ENCODE peak calls at places on chromosome 18, in ten cellular contexts. H is stomach, G is breast epithelium, S is suprapubic skin, C is HCT116, V is prostate gland, K is transverse colon, A is endothelial cell of umbilical vein, B is GM12891, N is H1. E is an unnamed sample.

GRCh38 chr18:40121001-40121400 is 1834.0 kb upstream of the PIK3C3 start:
- DNase-seq in H (no peak), G (no peak), S (no peak), C (no peak), V (no peak), K (no peak), A (no peak), B (no peak), N (no peak), E (no peak)

GRCh38 chr18:1559563-1559962 is 654.9 kb downstream of the ADCYAP1 start:
- DNase-seq in H (no peak), G (no peak), S (no peak), C (no peak), V (no peak), K (no peak), A (no peak), B (no peak), N (no peak), E (no peak)

GRCh38 chr18:62904396-62905285 is 189.3 kb downstream of the PHLPP1 start:
- DNase-seq in H (no peak), G (no peak), S (no peak), C (no peak), V (no peak), K (no peak), A (peak), B (no peak), N (no peak), E (no peak)

GRCh38 chr18:44651453-44651852 is 29.2 kb upstream of the SETBP1 start:
- DNase-seq in H (no peak), G (no peak), S (no peak), C (no peak), V (no peak), K (no peak), A (peak), B (no peak), N (no peak), E (no peak)

GRCh38 chr18:78924301-78925192 is 55.1 kb upstream of the SALL3 start:
- DNase-seq in H (no peak), G (no peak), S (peak), C (no peak), V (no peak), K (no peak), A (no peak), B (no peak), N (no peak), E (peak)

GRCh38 chr18:79396431-79397287 is 929 bp downstream of the NFATC1 start:
- DNase-seq in H (no peak), G (no peak), S (no peak), C (no peak), V (peak), K (peak), A (peak), B (no peak), N (peak), E (peak)

GRCh38 chr18:45856526-45856925 is 31.1 kb downstream of the SIGLEC15 start:
- DNase-seq in H (no peak), G (no peak), S (no peak), C (no peak), V (no peak), K (no peak), A (no peak), B (no peak), N (no peak), E (no peak)

GRCh38 chr18:33928226-33928625 is 296.5 kb downstream of the NOL4 start:
- DNase-seq in H (no peak), G (no peak), S (no peak), C (no peak), V (no peak), K (no peak), A (peak), B (no peak), N (no peak), E (no peak)

GRCh38 chr18:74724186-74724585 is 126.5 kb downstream of the ZNF407 start:
- DNase-seq in H (no peak), G (no peak), S (no peak), C (no peak), V (no peak), K (no peak), A (no peak), B (no peak), N (no peak), E (no peak)

GRCh38 chr18:27717816-27718215 is 459.1 kb downstream of the CDH2 start:
- DNase-seq in H (no peak), G (no peak), S (no peak), C (no peak), V (no peak), K (no peak), A (no peak), B (no peak), N (no peak), E (no peak)

GRCh38 chr18:75156139-75156750 is 52.7 kb downstream of the PTGR3 start:
- DNase-seq in H (no peak), G (no peak), S (no peak), C (no peak), V (no peak), K (no peak), A (no peak), B (no peak), N (no peak), E (no peak)

GRCh38 chr18:70522183-70522582 is 233.3 kb downstream of the SOCS6 start:
- DNase-seq in H (no peak), G (no peak), S (no peak), C (no peak), V (no peak), K (no peak), A (no peak), B (no peak), N (no peak), E (no peak)

GRCh38 chr18:58756596-58757240 is 85.5 kb downstream of the MALT1 start:
- DNase-seq in H (no peak), G (no peak), S (no peak), C (no peak), V (no peak), K (no peak), A (no peak), B (no peak), N (no peak), E (no peak)
- TF ChIP-seq POLR2A in H (no peak), G (no peak), S (no peak), C (no peak), V (no peak), K (no peak), A (no peak), B (no peak), N (no peak), E (no peak)

DNA sequence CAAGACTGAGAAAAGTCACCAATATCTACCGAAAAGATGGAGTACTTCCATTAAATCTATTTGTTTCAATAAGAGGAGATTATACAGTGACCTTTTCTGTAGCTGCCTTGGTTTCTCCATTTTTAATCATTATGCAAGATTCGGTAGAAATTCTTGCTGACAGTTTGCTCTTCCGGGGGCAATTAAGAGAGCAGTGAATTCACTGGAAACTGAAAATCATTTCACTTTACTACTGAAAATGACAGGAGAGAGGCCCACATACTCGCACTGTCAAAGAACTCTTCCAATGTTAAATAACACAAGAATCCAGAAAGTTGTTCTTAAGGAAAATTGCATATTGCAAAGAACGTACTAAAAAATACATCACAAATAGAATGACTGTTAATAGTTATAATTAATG is 699.3 kb downstream of the CBLN2 start:
- DNase-seq in H (no peak), G (no peak), S (no peak), C (no peak), V (no peak), K (no peak), A (no peak), B (no peak), N (no peak), E (no peak)
- TF ChIP-seq POLR2AphosphoS5 in H (no peak), G (no peak), S (no peak), C (no peak), V (no peak), K (no peak), A (no peak), B (no peak), N (no peak), E (no peak)

GRCh38 chr18:76981388-76981968 is 151.1 kb downstream of the MBP start:
- DNase-seq in H (peak), G (no peak), S (no peak), C (no peak), V (no peak), K (peak), A (no peak), B (no peak), N (peak), E (no peak)
- TF ChIP-seq POLR2A in H (no peak), G (no peak), S (no peak), C (no peak), V (no peak), K (no peak), A (no peak), B (no peak), N (no peak), E (no peak)

GRCh38 chr18:28984731-28985130 is 807.8 kb upstream of the CDH2 start:
- DNase-seq in H (no peak), G (no peak), S (no peak), C (no peak), V (no peak), K (no peak), A (peak), B (no peak), N (no peak), E (no peak)
- TF ChIP-seq POLR2AphosphoS5 in H (no peak), G (no peak), S (no peak), C (no peak), V (no peak), K (no peak), A (no peak), B (no peak), N (no peak), E (no peak)

DNA sequence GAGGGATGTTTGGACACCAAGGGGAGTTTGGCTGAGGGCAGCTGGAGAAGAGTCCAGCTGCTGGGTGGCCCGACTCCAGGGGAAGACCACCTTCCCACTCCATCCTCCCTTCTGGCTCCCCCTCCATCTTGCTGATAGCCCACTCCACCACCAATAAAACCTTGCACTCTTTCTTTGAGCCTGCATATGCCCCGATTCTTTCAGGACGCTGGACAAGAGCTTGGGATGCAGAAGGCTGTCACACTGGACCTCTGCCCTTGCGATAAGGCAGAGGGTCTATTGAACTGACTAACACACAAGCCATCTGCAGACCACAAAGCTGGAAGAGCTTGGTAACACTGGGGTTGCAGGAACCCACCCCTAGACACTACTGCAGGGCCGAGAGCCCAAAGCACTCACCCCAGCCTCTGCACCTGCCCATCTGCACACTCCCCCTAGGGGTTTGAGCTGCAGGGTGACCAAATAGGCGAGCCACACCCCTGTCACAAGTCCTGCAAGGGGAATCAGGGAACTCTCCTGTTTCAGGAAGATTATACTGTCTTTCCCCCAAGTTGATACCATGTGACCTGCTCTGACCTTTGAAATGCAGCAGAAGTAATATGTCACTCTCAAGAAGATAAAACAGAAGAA is 70.5 kb downstream of the SMAD4 start:
- DNase-seq in H (no peak), G (no peak), S (no peak), C (no peak), V (no peak), K (no peak), A (no peak), B (no peak), N (no peak), E (no peak)
- TF ChIP-seq POLR2A in H (no peak), G (no peak), S (no peak), C (no peak), V (no peak), K (no peak), A (no peak), B (no peak), N (no peak), E (no peak)

GRCh38 chr18:395481-396250 is 104.8 kb downstream of the COLEC12 start:
- DNase-seq in H (peak), G (no peak), S (no peak), C (no peak), V (peak), K (no peak), A (peak), B (no peak), N (no peak), E (no peak)
- TF ChIP-seq POLR2AphosphoS5 in H (no peak), G (no peak), S (peak), C (no peak), V (peak), K (peak), A (peak), B (no peak), N (no peak), E (no peak)

DNA sequence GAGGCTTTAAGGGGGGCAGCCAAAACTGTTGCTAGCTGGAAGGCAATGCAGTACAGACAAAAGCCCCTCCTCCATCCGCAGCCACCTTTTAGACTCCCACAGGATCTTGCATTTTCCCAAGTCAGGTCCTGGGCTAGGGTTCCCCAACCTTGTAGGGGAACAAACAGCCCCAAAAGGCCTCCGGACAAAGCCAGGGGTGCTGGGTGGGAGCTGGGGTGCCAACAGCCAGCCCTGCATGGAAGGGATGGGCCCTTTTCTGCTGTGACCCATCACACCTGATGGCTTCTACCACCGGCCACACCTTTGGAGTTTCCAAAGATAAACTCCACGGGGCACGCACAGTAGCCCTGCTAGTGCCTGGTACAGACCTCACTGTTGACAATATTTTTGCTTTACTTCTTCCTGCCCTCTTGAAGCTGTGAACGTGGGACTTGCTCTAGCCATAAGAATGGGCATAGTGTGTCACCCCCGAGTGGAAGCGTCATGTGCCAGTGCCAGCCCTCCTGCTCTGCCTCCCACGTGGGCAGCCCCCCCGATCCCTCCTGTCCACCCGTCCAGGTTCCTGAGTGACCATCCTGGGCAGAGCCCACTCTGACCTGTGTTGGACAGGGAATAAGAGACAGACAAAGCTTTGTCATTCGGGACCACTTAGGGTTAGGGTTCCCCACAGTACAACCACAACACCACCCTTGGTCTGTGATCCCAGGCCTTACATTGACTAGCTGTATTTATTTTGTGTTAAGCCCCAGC is 18.8 kb downstream of the TUBB6 start:
- DNase-seq in H (no peak), G (no peak), S (peak), C (no peak), V (no peak), K (no peak), A (no peak), B (no peak), N (no peak), E (peak)
- TF ChIP-seq POLR2A in H (no peak), G (no peak), S (no peak), C (no peak), V (no peak), K (no peak), A (no peak), B (peak), N (no peak), E (no peak)

GRCh38 chr18:61379827-61380226 is 46.6 kb downstream of the CDH20 start:
- DNase-seq in H (no peak), G (no peak), S (no peak), C (no peak), V (no peak), K (no peak), A (no peak), B (no peak), N (no peak), E (no peak)
- TF ChIP-seq POLR2AphosphoS5 in H (no peak), G (no peak), S (no peak), C (no peak), V (no peak), K (no peak), A (no peak), B (no peak), N (no peak), E (no peak)

DNA sequence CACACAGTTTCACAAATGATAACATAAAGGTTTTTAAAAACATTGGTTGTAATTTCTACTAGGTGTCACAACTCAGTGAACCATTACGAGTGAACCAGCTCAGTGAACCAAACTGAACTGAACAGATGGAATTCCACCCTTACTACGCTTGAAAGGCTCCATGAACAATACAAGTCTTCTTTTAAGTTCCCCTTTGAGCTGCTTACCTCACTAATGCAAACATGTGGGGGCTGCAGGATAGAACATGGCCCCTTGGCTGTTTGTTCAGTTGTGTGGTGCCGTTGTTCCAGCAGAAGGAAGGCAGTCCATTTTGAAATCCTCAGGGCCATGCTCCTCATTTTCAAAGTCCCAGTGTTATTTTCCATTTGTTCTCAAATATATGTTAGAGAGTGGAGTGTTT is 30.7 kb upstream of the KLHL14 start:
- DNase-seq in H (no peak), G (no peak), S (no peak), C (no peak), V (no peak), K (no peak), A (no peak), B (no peak), N (no peak), E (no peak)
- TF ChIP-seq POLR2A in H (no peak), G (no peak), S (no peak), C (no peak), V (no peak), K (no peak), A (no peak), B (no peak), N (no peak), E (no peak)

GRCh38 chr18:47931707-47932103 is 1.2 kb upstream of the SMAD2 start:
- DNase-seq in H (peak), G (peak), S (no peak), C (no peak), V (peak), K (peak), A (no peak), B (no peak), N (no peak), E (no peak)

GRCh38 chr18:47929681-47930085 is 776 bp downstream of the SMAD2 start:
- DNase-seq in H (no peak), G (no peak), S (no peak), C (no peak), V (peak), K (no peak), A (no peak), B (no peak), N (no peak), E (no peak)

GRCh38 chr18:47928466-47928865 is 2.0 kb downstream of the SMAD2 start:
- DNase-seq in H (no peak), G (no peak), S (no peak), C (no peak), V (no peak), K (no peak), A (peak), B (no peak), N (no peak), E (no peak)

GRCh38 chr18:47930844-47931706 is 616 bp upstream of the SMAD2 start:
- DNase-seq in H (peak), G (peak), S (peak), C (peak), V (peak), K (peak), A (peak), B (peak), N (peak), E (peak)

DNA sequence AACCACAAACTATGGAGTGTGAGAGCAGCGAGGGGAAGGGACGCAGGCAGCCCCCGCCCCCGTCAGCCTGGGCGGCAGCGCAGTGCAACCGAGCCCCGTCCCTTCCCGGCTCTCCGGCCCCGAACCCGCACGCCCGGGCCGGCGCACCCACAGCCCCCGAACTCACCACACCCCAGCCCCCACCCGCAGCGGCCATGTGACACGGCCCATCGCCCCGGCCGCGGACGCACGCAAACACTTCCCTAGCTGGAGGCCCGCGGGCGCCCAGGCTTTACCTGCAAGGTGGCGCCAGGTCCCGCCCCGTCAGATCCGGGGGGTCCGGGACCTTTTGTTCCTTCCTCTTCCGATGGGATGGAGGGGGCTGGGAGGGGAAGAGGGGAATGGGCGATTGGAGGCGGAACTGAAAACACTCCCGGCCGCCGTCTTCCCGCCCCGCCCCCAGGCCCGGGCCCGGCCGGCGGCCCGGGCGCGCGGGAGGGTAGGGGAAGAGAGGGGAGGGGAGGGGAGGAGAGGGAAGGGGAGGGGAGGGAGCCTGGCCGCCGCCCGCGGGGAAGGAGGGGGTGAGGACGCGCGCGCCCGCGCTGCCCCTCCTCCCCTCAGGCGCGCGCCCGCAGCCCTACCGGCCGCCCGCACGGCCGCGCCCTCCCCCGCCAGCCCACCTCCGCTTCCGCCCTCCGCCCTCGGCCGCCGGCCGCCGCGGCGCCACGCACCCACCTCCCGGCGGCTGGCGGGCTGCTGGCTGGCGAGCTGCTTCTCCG is at the start of gene SMAD2:
- DNase-seq in H (peak), G (peak), S (peak), C (peak), V (peak), K (peak), A (peak), B (peak), N (peak), E (peak)
- TF ChIP-seq POLR2AphosphoS5 in H (no peak), G (peak), S (no peak), C (peak), V (no peak), K (peak), A (peak), B (no peak), N (peak), E (peak)

E was measured in sigmoid colon.